ENCODE peak calls at places on chromosomes 2 and 18, in seven cellular contexts. J is CD8-positive, alpha-beta memory T cell; H is CD4-positive, alpha-beta memory T cell; M is mesendoderm; K is tibial nerve; I is tibial artery; T is adrenal gland. F is an unnamed sample.

GRCh38 chr2:28431741-28432140 is 39.1 kb downstream of the FOSL2 start:
- DNase-seq in I (peak; percentile 57), J (no peak), K (no peak), H (no peak), T (no peak), M (no peak), F (no peak)

GRCh38 chr2:215460682-215461081 is 24.8 kb upstream of the FN1 start:
- DNase-seq in M (no peak), T (no peak), I (no peak), H (no peak), J (no peak), K (no peak), F (no peak)

GRCh38 chr2:38092196-38092902 is 16.4 kb upstream of the CYP1B1 start:
- DNase-seq in K (peak; percentile 75), J (no peak), H (no peak), I (no peak), M (peak; percentile 43), T (no peak), F (no peak)

GRCh38 chr2:169961911-169962310 is 134.7 kb downstream of the UBR3 start:
- DNase-seq in K (no peak), J (no peak), M (no peak), T (peak; percentile 60), I (no peak), H (no peak), F (no peak)

GRCh38 chr2:25380586-25381360 is 39.0 kb upstream of the DNMT3A start:
- DNase-seq in I (peak; percentile 33), J (no peak), K (no peak), H (no peak), T (peak; percentile 34), M (no peak), F (no peak)

GRCh38 chr2:19866741-19867140 is 35.0 kb downstream of the TTC32 start:
- DNase-seq in H (no peak), T (no peak), J (no peak), I (no peak), M (no peak), K (no peak), F (no peak)

GRCh38 chr18:50439460-50440015 is 64.7 kb downstream of the SKA1 start:
- DNase-seq in K (no peak), I (no peak), J (no peak), T (no peak), M (no peak), H (no peak), F (no peak)

GRCh38 chr2:126660068-126660467 is 4.1 kb downstream of the GYPC start:
- DNase-seq in J (no peak), H (no peak), I (no peak), T (no peak), K (no peak), M (no peak), F (no peak)

GRCh38 chr2:191231995-191232394 is 13.2 kb upstream of the MYO1B start:
- DNase-seq in M (no peak), H (no peak), J (no peak), T (no peak), K (no peak), I (no peak), F (no peak)

GRCh38 chr2:226655871-226656270 is 143.7 kb downstream of the IRS1 start:
- DNase-seq in H (no peak), J (no peak), I (no peak), K (no peak), M (no peak), T (peak; percentile 70), F (no peak)

GRCh38 chr2:172256886-172257285 is 154.2 kb upstream of the DLX2 start:
- DNase-seq in H (no peak), I (no peak), J (no peak), T (no peak), M (no peak), K (no peak), F (no peak)

GRCh38 chr2:6526093-6526824 is 339.4 kb downstream of the CMPK2 start:
- DNase-seq in T (no peak), K (no peak), I (no peak), H (no peak), M (peak; percentile 80), J (no peak), F (no peak)

GRCh38 chr2:167509585-167509984 is 621.3 kb downstream of the XIRP2 start:
- DNase-seq in M (peak; percentile 97), I (no peak), H (no peak), J (no peak), K (no peak), T (no peak), F (no peak)

GRCh38 chr2:240323601-240324291 is 111.7 kb upstream of the GPC1 start:
- DNase-seq in M (no peak), H (no peak), T (peak; percentile 41), I (peak; percentile 54), K (no peak), J (no peak), F (no peak)

GRCh38 chr2:168455692-168456525 is at the start of gene CERS6:
- DNase-seq in T (peak; percentile 98), H (peak; percentile 61), M (peak; percentile 96), I (peak; percentile 98), J (peak; percentile 66), K (peak; percentile 90), F (peak; percentile 15)

GRCh38 chr2:177782613-177783012 is 290.0 kb downstream of the PDE11A start:
- DNase-seq in J (no peak), H (no peak), T (no peak), M (no peak), K (no peak), I (no peak), F (no peak)

GRCh38 chr18:78787751-78788150 is 191.9 kb upstream of the SALL3 start:
- DNase-seq in M (no peak), K (no peak), J (no peak), T (no peak), I (no peak), H (no peak), F (no peak)

GRCh38 chr18:45166341-45167108 is 448.8 kb upstream of the SLC14A2 start:
- DNase-seq in H (no peak), I (peak; percentile 58), M (no peak), K (no peak), T (no peak), J (no peak), F (no peak)

GRCh38 chr18:45168883-45169585 is 446.2 kb upstream of the SLC14A2 start:
- DNase-seq in J (no peak), T (no peak), K (peak; percentile 38), H (no peak), M (no peak), I (no peak), F (peak; percentile 80)

GRCh38 chr18:45167109-45167551 is 448.1 kb upstream of the SLC14A2 start:
- DNase-seq in H (no peak), T (no peak), M (no peak), I (no peak), J (no peak), K (no peak), F (no peak)

GRCh38 chr18:45165871-45166270 is 449.4 kb upstream of the SLC14A2 start:
- DNase-seq in H (no peak), K (no peak), J (no peak), I (no peak), T (no peak), M (no peak), F (no peak)

GRCh38 chr18:45167631-45168225 is 447.5 kb upstream of the SLC14A2 start:
- DNase-seq in J (no peak), I (no peak), H (no peak), T (no peak), M (no peak), K (no peak), F (no peak)
- H3K4me1 ChIP-seq in J (no peaks in the 10 kb centered on the region), I (no peaks in the 10 kb centered on the region), H (no peaks in the 10 kb centered on the region), T (no peaks in the 10 kb centered on the region), M (no peaks in the 10 kb centered on the region), K (no peaks in the 10 kb centered on the region), F (peaks cover 45% of the 10 kb centered on the region)

GRCh38 chr2:47076126-47076506 is 79.0 kb downstream of the STPG4 start:
- DNase-seq in T (no peak), M (no peak), K (no peak), H (no peak), J (no peak), I (no peak), F (no peak)
- H3K4me1 ChIP-seq in T (peaks cover 80% of the 10 kb centered on the region), M (peaks cover 13% of the 10 kb centered on the region), K (peaks cover 15% of the 10 kb centered on the region), H (peaks cover 7% of the 10 kb centered on the region), J (peaks cover 7% of the 10 kb centered on the region), I (peaks cover 4% of the 10 kb centered on the region), F (peaks cover 17% of the 10 kb centered on the region)

GRCh38 chr2:8515864-8516533 is 165.9 kb upstream of the ID2 start:
- DNase-seq in K (no peak), T (no peak), I (no peak), J (no peak), H (peak; percentile 9), M (no peak), F (no peak)

GRCh38 chr2:8522682-8523081 is 159.2 kb upstream of the ID2 start:
- DNase-seq in J (no peak), H (no peak), K (no peak), I (no peak), M (no peak), T (no peak), F (no peak)

GRCh38 chr2:8517850-8518480 is 163.9 kb upstream of the ID2 start:
- DNase-seq in M (no peak), J (no peak), I (no peak), T (no peak), H (no peak), K (no peak), F (no peak)

GRCh38 chr2:8520791-8521344 is 161.0 kb upstream of the ID2 start:
- DNase-seq in J (no peak), T (no peak), M (no peak), H (no peak), K (no peak), I (no peak), F (no peak)

GRCh38 chr2:8518986-8519669 is 162.7 kb upstream of the ID2 start:
- DNase-seq in H (no peak), J (no peak), K (no peak), M (no peak), T (no peak), I (no peak), F (no peak)
- H3K4me1 ChIP-seq in H (peaks cover 72% of the 10 kb centered on the region), J (peaks cover 82% of the 10 kb centered on the region), K (no peaks in the 10 kb centered on the region), M (no peaks in the 10 kb centered on the region), T (peaks cover 12% of the 10 kb centered on the region), I (no peaks in the 10 kb centered on the region), F (peaks cover 10% of the 10 kb centered on the region)

GRCh38 chr2:9247786-9248185 is 41.2 kb downstream of the ASAP2 start:
- DNase-seq in I (no peak), T (peak; percentile 81), H (no peak), M (no peak), J (no peak), K (no peak), F (no peak)
- H3K4me1 ChIP-seq in I (no peaks in the 10 kb centered on the region), T (peaks cover 29% of the 10 kb centered on the region), H (no peaks in the 10 kb centered on the region), M (no peaks in the 10 kb centered on the region), J (no peaks in the 10 kb centered on the region), K (no peaks in the 10 kb centered on the region), F (peaks cover 82% of the 10 kb centered on the region)

DNA sequence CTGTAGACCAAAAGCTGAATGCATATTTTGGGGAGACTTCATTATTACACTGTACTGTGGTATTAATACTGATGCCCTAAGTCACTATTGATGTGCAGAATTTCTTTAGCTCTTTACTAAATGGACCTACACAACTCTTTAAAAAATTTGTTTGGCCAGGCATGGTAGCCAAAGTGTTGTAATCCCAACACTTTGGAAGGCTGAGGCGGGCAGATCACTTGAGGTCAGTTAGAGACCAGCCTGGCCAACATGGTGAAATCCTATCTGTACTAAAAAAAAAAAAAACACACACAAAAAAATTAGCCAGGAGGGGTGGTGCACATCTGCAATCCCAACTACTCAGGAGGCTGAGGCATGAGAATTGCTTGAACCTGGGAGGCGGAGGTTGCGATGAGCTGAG is 6.4 kb downstream of the TMEM182 start:
- DNase-seq in J (no peak), M (no peak), K (no peak), I (no peak), H (no peak), T (no peak), F (no peak)
- H3K4me1 ChIP-seq in J (no peaks in the 10 kb centered on the region), M (no peaks in the 10 kb centered on the region), K (no peaks in the 10 kb centered on the region), I (no peaks in the 10 kb centered on the region), H (no peaks in the 10 kb centered on the region), T (no peaks in the 10 kb centered on the region), F (no peaks in the 10 kb centered on the region)

GRCh38 chr18:9147440-9148238 is 11.1 kb downstream of the ANKRD12 start:
- DNase-seq in I (no peak), K (peak; percentile 15), J (peak; percentile 53), T (peak; percentile 76), H (peak; percentile 67), M (peak; percentile 76), F (no peak)
- H3K4me1 ChIP-seq in I (no peaks in the 10 kb centered on the region), K (peaks cover 4% of the 10 kb centered on the region), J (peaks cover 78% of the 10 kb centered on the region), T (peaks cover 76% of the 10 kb centered on the region), H (peaks cover 92% of the 10 kb centered on the region), M (no peaks in the 10 kb centered on the region), F (peaks cover 12% of the 10 kb centered on the region)

F was measured in keratinocyte.